ENCODE peak calls at places on chromosome 4, in four cellular contexts. X is left cardiac atrium, F is M059J, U is NCI-H510A treated with DMSO at 0.1 percent for 48 hours. R is an unnamed sample.

GRCh38 chr4:56668267-56668666 is 12.8 kb downstream of the HOPX start:
- DNase-seq in X (no peak), F (no peak), U (no peak), R (no peak)

GRCh38 chr4:7044415-7044930 is 1.3 kb downstream of the TADA2B start:
- DNase-seq in X (no peak), F (no peak), U (no peak), R (no peak)

GRCh38 chr4:177484613-177485021 is 42.4 kb upstream of the AGA start:
- DNase-seq in X (no peak), F (peak; percentile 88), U (no peak), R (no peak)

GRCh38 chr4:183366436-183366835 is 44.2 kb upstream of the CLDN24 start:
- DNase-seq in X (no peak), F (no peak), U (no peak), R (no peak)

GRCh38 chr4:171203425-171203824 is 609.8 kb upstream of the GALNTL6 start:
- DNase-seq in X (no peak), F (no peak), U (no peak), R (no peak)

GRCh38 chr4:4869380-4869723 is 9.9 kb downstream of the MSX1 start:
- DNase-seq in X (no peak), F (no peak), U (no peak), R (no peak)

GRCh38 chr4:175951794-175952193 is 113.8 kb upstream of the WDR17 start:
- DNase-seq in X (no peak), F (peak; percentile 43), U (no peak), R (no peak)

GRCh38 chr4:147192679-147193078 is 247.0 kb upstream of the TTC29 start:
- DNase-seq in X (no peak), F (no peak), U (no peak), R (no peak)

GRCh38 chr4:52260507-52261302 is 209.6 kb downstream of the SPATA18 start:
- DNase-seq in X (no peak), F (no peak), U (no peak), R (no peak)

GRCh38 chr4:17811078-17811603 is 362 bp downstream of the NCAPG start:
- DNase-seq in X (peak; percentile 26), F (no peak), U (peak; percentile 3), R (no peak)

GRCh38 chr4:2217726-2218125 is 24.2 kb downstream of the HAUS3 start:
- DNase-seq in X (no peak), F (peak; percentile 76), U (no peak), R (no peak)

GRCh38 chr4:137703225-137703624 is 170.9 kb upstream of the PCDH18 start:
- DNase-seq in X (no peak), F (no peak), U (no peak), R (no peak)

GRCh38 chr4:69716654-69717053 is 43.8 kb downstream of the SULT1B1 start:
- DNase-seq in X (no peak), F (no peak), U (no peak), R (no peak)

GRCh38 chr4:95363966-95364365 is 184.8 kb downstream of the UNC5C start:
- DNase-seq in X (no peak), F (peak; percentile 14), U (no peak), R (no peak)

GRCh38 chr4:65482410-65482809 is 187.9 kb downstream of the EPHA5 start:
- DNase-seq in X (no peak), F (peak; percentile 92), U (no peak), R (no peak)

GRCh38 chr4:84215218-84215617 is 283.9 kb downstream of the NKX6-1 start:
- DNase-seq in X (no peak), F (peak; percentile 12), U (no peak), R (no peak)

GRCh38 chr4:73066928-73067327 is 2.6 kb downstream of the COX18 start:
- DNase-seq in X (no peak), F (no peak), U (no peak), R (no peak)

GRCh38 chr4:140856692-140857091 is 100.5 kb upstream of the TBC1D9 start:
- DNase-seq in X (peak; percentile 44), F (peak; percentile 74), U (no peak), R (no peak)

GRCh38 chr4:12889054-12889453 is 595.1 kb downstream of the RAB28 start:
- DNase-seq in X (peak; percentile 24), F (peak; percentile 55), U (no peak), R (no peak)

GRCh38 chr4:95190751-95191436 is 357.9 kb downstream of the UNC5C start:
- DNase-seq in X (no peak), F (peak; percentile 47), U (no peak), R (no peak)

GRCh38 chr4:113162089-113162488 is 112.6 kb downstream of the ANK2 start:
- DNase-seq in X (no peak), F (no peak), U (no peak), R (no peak)

GRCh38 chr4:184756399-184756798 is 22.5 kb upstream of the CENPU start:
- DNase-seq in X (no peak), F (peak; percentile 19), U (no peak), R (no peak)

GRCh38 chr4:40995850-40996249 is 218.5 kb downstream of the APBB2 start:
- DNase-seq in X (no peak), F (peak; percentile 62), U (peak; percentile 20), R (no peak)

GRCh38 chr4:148986951-148987350 is 544.7 kb upstream of the NR3C2 start:
- DNase-seq in X (no peak), F (no peak), U (no peak), R (no peak)

GRCh38 chr4:120765271-120765985 is 157.1 kb downstream of the PRDM5 start:
- DNase-seq in X (no peak), F (no peak), U (no peak), R (no peak)

GRCh38 chr4:16114546-16114945 is 30.7 kb upstream of the PROM1 start:
- DNase-seq in X (no peak), F (no peak), U (no peak), R (no peak)

GRCh38 chr4:83180469-83180968 is 66.0 kb upstream of the PLAC8 start:
- DNase-seq in X (no peak), F (no peak), U (no peak), R (no peak)

GRCh38 chr4:149999485-150000074 is 78.7 kb upstream of the DCLK2 start:
- DNase-seq in X (peak; percentile 25), F (peak; percentile 72), U (no peak), R (no peak)

GRCh38 chr4:10061650-10062415 is 40.5 kb upstream of the SLC2A9 start:
- DNase-seq in X (no peak), F (no peak), U (no peak), R (no peak)

GRCh38 chr4:85570388-85570787 is 95.4 kb downstream of the ARHGAP24 start:
- DNase-seq in X (no peak), F (no peak), U (no peak), R (no peak)

GRCh38 chr4:57850141-57850540 is 740.0 kb upstream of the IGFBP7 start:
- DNase-seq in X (no peak), F (no peak), U (no peak), R (no peak)

GRCh38 chr4:26912069-26912468 is 51.4 kb downstream of the STIM2 start:
- DNase-seq in X (no peak), F (no peak), U (no peak), R (no peak)

GRCh38 chr4:179709961-179710624 is 2267.9 kb upstream of the AGA start:
- DNase-seq in X (no peak), F (no peak), U (peak; percentile 72), R (no peak)